ENCODE peak calls at places on chromosomes 11 and 22, in seven cellular contexts. One of them, this sample, is unnamed.

GRCh38 chr11:45079943-45080719 is 66.3 kb upstream of the PRDM11 start:
- DNase-seq in HCT116: no peak
- DNase-seq in H1: no peak
- DNase-seq in HepG2: no peak
- DNase-seq in GM12878: no peak
- DNase-seq in SK-N-SH: no peak
- DNase-seq in K562: no peak
- DNase-seq in this sample: no peak

GRCh38 chr11:69374110-69374981 is 80.4 kb downstream of the MYEOV start:
- DNase-seq in HCT116: no peak
- DNase-seq in H1: peak
- DNase-seq in HepG2: no peak
- DNase-seq in GM12878: no peak
- DNase-seq in SK-N-SH: peak
- DNase-seq in K562: no peak
- DNase-seq in this sample: no peak

GRCh38 chr11:69536406-69536805 is 54.9 kb downstream of the LINC01488 start:
- DNase-seq in HCT116: no peak
- DNase-seq in H1: no peak
- DNase-seq in HepG2: no peak
- DNase-seq in GM12878: no peak
- DNase-seq in SK-N-SH: no peak
- DNase-seq in K562: no peak
- DNase-seq in this sample: no peak

GRCh38 chr22:49975543-49976389 is 15.2 kb downstream of the PIM3 start:
- DNase-seq in HCT116: no peak
- DNase-seq in H1: peak
- DNase-seq in HepG2: no peak
- DNase-seq in GM12878: no peak
- DNase-seq in SK-N-SH: peak
- DNase-seq in K562: peak
- DNase-seq in this sample: no peak

GRCh38 chr22:19062909-19063308 is 59.3 kb downstream of the DGCR2 start:
- DNase-seq in HCT116: no peak
- DNase-seq in H1: no peak
- DNase-seq in HepG2: no peak
- DNase-seq in GM12878: no peak
- DNase-seq in SK-N-SH: no peak
- DNase-seq in K562: no peak
- DNase-seq in this sample: no peak

GRCh38 chr11:15665368-15665871 is 550.7 kb downstream of the INSC start:
- DNase-seq in HCT116: no peak
- DNase-seq in H1: peak
- DNase-seq in HepG2: peak
- DNase-seq in GM12878: no peak
- DNase-seq in SK-N-SH: no peak
- DNase-seq in K562: no peak
- DNase-seq in this sample: no peak

GRCh38 chr11:74370122-74370521 is 28.1 kb downstream of the PGM2L1 start:
- DNase-seq in HCT116: no peak
- DNase-seq in H1: no peak
- DNase-seq in HepG2: no peak
- DNase-seq in GM12878: no peak
- DNase-seq in SK-N-SH: no peak
- DNase-seq in K562: no peak
- DNase-seq in this sample: no peak

GRCh38 chr11:76615950-76616349 is 54.6 kb downstream of the LRRC32 start:
- DNase-seq in HCT116: no peak
- DNase-seq in H1: no peak
- DNase-seq in HepG2: no peak
- DNase-seq in GM12878: no peak
- DNase-seq in SK-N-SH: no peak
- DNase-seq in K562: no peak
- DNase-seq in this sample: no peak

GRCh38 chr11:70510571-70510970 is 112.2 kb downstream of the CTTN start:
- DNase-seq in HCT116: no peak
- DNase-seq in H1: no peak
- DNase-seq in HepG2: no peak
- DNase-seq in GM12878: no peak
- DNase-seq in SK-N-SH: no peak
- DNase-seq in K562: no peak
- DNase-seq in this sample: no peak

DNA sequence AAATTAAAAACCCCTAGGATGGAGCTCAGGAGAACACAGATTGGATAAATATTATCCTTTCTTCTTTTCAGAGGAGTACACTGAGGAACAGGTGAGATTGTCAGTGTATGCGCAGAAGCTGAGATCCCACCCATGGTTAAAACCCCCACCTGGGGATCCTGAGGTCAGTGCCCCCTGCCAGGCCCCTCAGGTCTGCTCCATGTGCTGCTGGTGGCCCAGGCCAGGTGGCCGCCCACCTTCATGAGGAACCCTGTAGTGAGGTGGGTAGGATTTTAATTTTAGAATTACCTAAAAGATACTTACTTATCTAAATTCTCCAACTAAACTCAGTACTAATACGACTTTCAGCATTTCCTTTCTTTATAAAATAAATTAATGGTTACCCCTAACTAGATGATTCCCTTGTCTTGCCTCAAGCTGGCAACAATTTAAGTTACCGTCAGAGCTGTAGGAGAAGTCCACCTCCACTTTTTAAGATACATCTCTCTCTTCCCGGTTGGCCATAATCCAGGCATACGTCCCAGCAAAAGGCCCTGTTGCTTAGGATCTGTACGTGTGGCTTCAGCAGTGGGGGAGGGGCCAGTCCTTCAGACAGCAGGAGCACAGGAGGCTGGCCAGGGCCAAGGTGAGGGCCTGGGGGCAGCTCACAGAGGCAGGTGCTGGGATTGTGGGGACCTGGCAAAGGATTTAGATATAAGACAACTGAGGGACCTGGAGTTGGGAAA is 61.5 kb upstream of the PITPNB start:
- DNase-seq in HCT116: no peak
- DNase-seq in H1: peak
- DNase-seq in HepG2: no peak
- DNase-seq in GM12878: no peak
- DNase-seq in SK-N-SH: no peak
- DNase-seq in K562: no peak
- DNase-seq in this sample: peak
- TF ChIP-seq JUND in HCT116: no peak
- TF ChIP-seq JUND in H1: no peak
- TF ChIP-seq JUND in HepG2: no peak
- TF ChIP-seq JUND in GM12878: no peak
- TF ChIP-seq JUND in SK-N-SH: no peak
- TF ChIP-seq JUND in K562: no peak
- TF ChIP-seq JUND in this sample: no peak

DNA sequence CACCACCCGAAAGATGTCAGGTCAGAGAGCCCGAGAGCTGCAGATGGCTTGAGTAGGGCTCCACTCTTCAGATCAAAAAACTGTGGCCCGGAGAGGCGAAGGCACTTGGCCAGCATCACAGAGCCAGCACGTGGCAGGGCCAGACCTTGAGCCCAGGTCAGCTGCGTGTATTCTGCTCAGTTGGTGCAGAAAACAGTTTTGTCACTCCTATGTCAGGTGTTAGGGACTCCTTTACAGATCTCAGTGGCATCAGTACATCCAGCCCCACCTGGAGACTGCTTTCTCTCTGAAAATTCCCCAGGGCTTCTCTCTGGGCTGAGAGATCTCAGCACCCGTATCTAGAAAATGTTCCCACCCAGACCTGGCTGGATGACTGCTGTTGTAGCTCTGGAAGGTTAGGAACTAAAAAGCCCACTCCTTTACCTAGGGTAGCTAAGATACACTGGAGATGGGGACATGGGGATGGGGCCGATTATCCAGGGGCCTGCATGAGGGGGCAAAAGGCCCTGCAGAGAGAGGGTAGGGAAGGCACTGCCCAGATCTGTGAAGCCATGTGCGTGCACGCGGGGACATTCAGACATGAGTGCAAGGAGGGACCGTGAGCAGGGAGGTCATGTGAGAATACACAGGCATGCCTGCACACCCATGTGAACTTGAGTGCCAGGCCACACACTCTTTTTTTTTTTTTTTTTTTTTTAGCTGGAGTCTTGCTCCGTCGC is 3.4 kb downstream of the APOA1 start:
- DNase-seq in HCT116: no peak
- DNase-seq in H1: no peak
- DNase-seq in HepG2: peak
- DNase-seq in GM12878: no peak
- DNase-seq in SK-N-SH: no peak
- DNase-seq in K562: no peak
- DNase-seq in this sample: no peak
- TF ChIP-seq JUND in HCT116: no peak
- TF ChIP-seq JUND in H1: no peak
- TF ChIP-seq JUND in HepG2: no peak
- TF ChIP-seq JUND in GM12878: no peak
- TF ChIP-seq JUND in SK-N-SH: no peak
- TF ChIP-seq JUND in K562: no peak
- TF ChIP-seq JUND in this sample: no peak

DNA sequence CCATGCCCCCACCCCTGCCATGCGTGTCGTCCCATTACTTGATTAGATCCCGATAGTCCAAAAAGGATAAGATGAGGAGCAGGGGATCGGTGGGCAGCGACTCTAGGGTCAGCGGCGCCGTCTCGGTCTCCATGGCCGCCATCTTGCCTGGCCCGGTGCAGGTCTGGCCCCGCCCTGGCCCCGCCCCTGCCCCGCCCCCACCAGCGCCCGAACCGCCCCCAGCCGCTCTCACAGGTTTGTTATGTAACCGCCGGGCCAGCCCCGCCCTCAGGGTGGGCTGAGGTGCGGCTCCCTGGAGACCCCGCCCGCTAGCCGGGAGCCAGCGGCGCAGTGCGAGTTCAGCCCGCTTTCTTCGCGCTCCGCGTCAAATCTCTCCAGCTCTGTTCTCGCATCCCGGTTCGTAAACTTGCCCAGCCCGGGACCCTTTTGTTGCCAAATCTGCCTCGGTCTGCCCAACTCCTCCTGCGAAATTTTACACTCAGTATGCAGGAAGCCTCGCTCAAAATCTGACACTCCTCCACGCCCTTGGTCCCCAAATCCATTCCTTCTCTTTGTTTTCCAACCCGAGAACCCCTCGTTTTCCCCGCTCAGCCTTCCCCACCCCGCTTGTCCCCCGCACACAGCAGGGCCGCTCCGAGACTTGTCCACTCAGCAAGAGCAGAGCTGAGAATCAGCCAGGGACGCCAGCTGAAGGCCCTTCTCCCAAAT is at the start of gene FBXO3:
- DNase-seq in HCT116: peak
- DNase-seq in H1: peak
- DNase-seq in HepG2: peak
- DNase-seq in GM12878: no peak
- DNase-seq in SK-N-SH: peak
- DNase-seq in K562: peak
- DNase-seq in this sample: peak
- TF ChIP-seq JUND in HCT116: no peak
- TF ChIP-seq JUND in H1: no peak
- TF ChIP-seq JUND in HepG2: no peak
- TF ChIP-seq JUND in GM12878: no peak
- TF ChIP-seq JUND in SK-N-SH: no peak
- TF ChIP-seq JUND in K562: no peak
- TF ChIP-seq JUND in this sample: no peak

DNA sequence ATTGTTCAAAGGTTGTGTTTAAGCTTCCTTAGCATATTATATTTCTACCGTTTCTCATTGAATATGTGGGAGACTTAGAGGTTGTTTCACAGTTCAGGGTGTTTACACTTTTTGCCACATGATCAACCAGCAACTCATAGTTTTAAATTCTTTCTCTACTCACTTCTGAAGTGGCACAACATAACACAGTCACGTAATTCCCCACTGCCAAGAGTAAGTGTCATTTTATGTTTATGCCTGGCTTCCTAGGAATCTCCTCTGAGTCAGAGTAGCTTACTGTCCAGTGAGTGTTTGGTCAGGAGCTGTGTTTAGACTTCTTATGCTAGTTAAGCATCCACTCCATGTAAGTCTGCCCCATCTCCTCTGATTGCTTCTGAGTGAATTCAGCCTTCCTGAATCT is 520.8 kb upstream of the KIRREL3 start:
- DNase-seq in HCT116: no peak
- DNase-seq in H1: no peak
- DNase-seq in HepG2: no peak
- DNase-seq in GM12878: no peak
- DNase-seq in SK-N-SH: no peak
- DNase-seq in K562: no peak
- DNase-seq in this sample: no peak
- TF ChIP-seq JUND in HCT116: no peak
- TF ChIP-seq JUND in H1: no peak
- TF ChIP-seq JUND in HepG2: no peak
- TF ChIP-seq JUND in GM12878: no peak
- TF ChIP-seq JUND in SK-N-SH: no peak
- TF ChIP-seq JUND in K562: no peak
- TF ChIP-seq JUND in this sample: no peak

DNA sequence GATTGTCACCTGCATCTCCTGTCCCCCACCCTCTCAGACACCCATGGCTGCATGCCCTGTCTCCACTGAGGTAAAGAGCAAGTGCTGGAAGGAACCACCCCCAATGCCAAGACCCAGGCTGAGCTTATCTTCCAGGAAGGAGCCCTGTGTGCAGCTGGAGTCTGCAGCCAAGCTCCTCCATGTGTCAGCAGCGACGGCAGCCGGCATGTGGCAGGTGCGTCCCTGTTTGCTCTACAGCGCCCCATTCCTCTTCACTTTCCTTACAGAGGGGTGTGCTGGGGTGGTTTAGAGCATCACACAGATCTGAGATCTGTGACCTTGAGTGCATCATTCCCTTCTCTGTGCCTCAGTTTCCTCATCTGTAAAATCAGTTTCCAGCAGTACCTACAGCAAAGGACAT is 7.7 kb upstream of the MN1 start:
- DNase-seq in HCT116: no peak
- DNase-seq in H1: no peak
- DNase-seq in HepG2: no peak
- DNase-seq in GM12878: no peak
- DNase-seq in SK-N-SH: no peak
- DNase-seq in K562: no peak
- DNase-seq in this sample: no peak
- TF ChIP-seq JUND in HCT116: no peak
- TF ChIP-seq JUND in H1: no peak
- TF ChIP-seq JUND in HepG2: no peak
- TF ChIP-seq JUND in GM12878: no peak
- TF ChIP-seq JUND in SK-N-SH: no peak
- TF ChIP-seq JUND in K562: no peak
- TF ChIP-seq JUND in this sample: no peak

GRCh38 chr11:35804446-35805040 is 139.3 kb upstream of the LDLRAD3 start:
- DNase-seq in HCT116: no peak
- DNase-seq in H1: no peak
- DNase-seq in HepG2: no peak
- DNase-seq in GM12878: no peak
- DNase-seq in SK-N-SH: no peak
- DNase-seq in K562: no peak
- DNase-seq in this sample: peak

GRCh38 chr11:35802221-35802620 is 139.6 kb downstream of the TRIM44 start:
- DNase-seq in HCT116: no peak
- DNase-seq in H1: no peak
- DNase-seq in HepG2: no peak
- DNase-seq in GM12878: no peak
- DNase-seq in SK-N-SH: no peak
- DNase-seq in K562: no peak
- DNase-seq in this sample: no peak

GRCh38 chr11:35802672-35803071 is 140.1 kb downstream of the TRIM44 start:
- DNase-seq in HCT116: no peak
- DNase-seq in H1: no peak
- DNase-seq in HepG2: no peak
- DNase-seq in GM12878: no peak
- DNase-seq in SK-N-SH: no peak
- DNase-seq in K562: no peak
- DNase-seq in this sample: no peak

GRCh38 chr11:35800970-35801953 is 138.7 kb downstream of the TRIM44 start:
- DNase-seq in HCT116: no peak
- DNase-seq in H1: no peak
- DNase-seq in HepG2: no peak
- DNase-seq in GM12878: no peak
- DNase-seq in SK-N-SH: no peak
- DNase-seq in K562: no peak
- DNase-seq in this sample: no peak

GRCh38 chr11:35803115-35803514 is 140.5 kb downstream of the TRIM44 start:
- DNase-seq in HCT116: no peak
- DNase-seq in H1: no peak
- DNase-seq in HepG2: no peak
- DNase-seq in GM12878: no peak
- DNase-seq in SK-N-SH: no peak
- DNase-seq in K562: no peak
- DNase-seq in this sample: no peak
- TF ChIP-seq JUND in HCT116: no peak
- TF ChIP-seq JUND in H1: no peak
- TF ChIP-seq JUND in HepG2: no peak
- TF ChIP-seq JUND in GM12878: no peak
- TF ChIP-seq JUND in SK-N-SH: no peak
- TF ChIP-seq JUND in K562: no peak
- TF ChIP-seq JUND in this sample: no peak